ENCODE peak calls at places on chromosomes 11 and 22, in six cellular contexts. One of them, this sample, is unnamed.

GRCh38 chr11:45108070-45109064 is 38.1 kb upstream of the PRDM11 start:
- DNase-seq in activated T-cell treated with anti-CD3 and anti-CD28 coated beads, Interleukin-2, amount 50 U/mL, for 1 hour: no peak
- DNase-seq in type B pancreatic cell: no peak
- DNase-seq in kidney tubule cell: peak
- DNase-seq in activated CD8-positive, alpha-beta memory T cell treated with anti-CD3 and anti-CD28 coated beads, Interleukin-2, amount 10 ng/mL, durations not matched to agents 7 days and 5 days: no peak
- DNase-seq in stimulated activated CD8-positive, alpha-beta memory T cell treated with anti-CD3 and anti-CD28 coated beads, Interleukin-12 subunit alpha, Interleukin-12 subunit beta, amount 100 ng/mL, for 1 hour: no peak
- DNase-seq in this sample: no peak

GRCh38 chr11:63837719-63838118 is 1.2 kb upstream of the MARK2 start:
- DNase-seq in stimulated activated CD8-positive, alpha-beta memory T cell treated with anti-CD3 and anti-CD28 coated beads, Interleukin-12 subunit alpha, Interleukin-12 subunit beta, amount 100 ng/mL, for 1 hour: no peak
- DNase-seq in kidney tubule cell: no peak
- DNase-seq in activated T-cell treated with anti-CD3 and anti-CD28 coated beads, Interleukin-2, amount 50 U/mL, for 1 hour: peak
- DNase-seq in type B pancreatic cell: no peak
- DNase-seq in activated CD8-positive, alpha-beta memory T cell treated with anti-CD3 and anti-CD28 coated beads, Interleukin-2, amount 10 ng/mL, durations not matched to agents 7 days and 5 days: peak
- DNase-seq in this sample: no peak

GRCh38 chr11:108565653-108566052 is 27.9 kb downstream of the EXPH5 start:
- DNase-seq in activated T-cell treated with anti-CD3 and anti-CD28 coated beads, Interleukin-2, amount 50 U/mL, for 1 hour: no peak
- DNase-seq in activated CD8-positive, alpha-beta memory T cell treated with anti-CD3 and anti-CD28 coated beads, Interleukin-2, amount 10 ng/mL, durations not matched to agents 7 days and 5 days: no peak
- DNase-seq in type B pancreatic cell: no peak
- DNase-seq in stimulated activated CD8-positive, alpha-beta memory T cell treated with anti-CD3 and anti-CD28 coated beads, Interleukin-12 subunit alpha, Interleukin-12 subunit beta, amount 100 ng/mL, for 1 hour: no peak
- DNase-seq in kidney tubule cell: no peak
- DNase-seq in this sample: no peak

GRCh38 chr11:36265793-36266628 is 23.2 kb downstream of the COMMD9 start:
- DNase-seq in type B pancreatic cell: no peak
- DNase-seq in kidney tubule cell: peak
- DNase-seq in activated CD8-positive, alpha-beta memory T cell treated with anti-CD3 and anti-CD28 coated beads, Interleukin-2, amount 10 ng/mL, durations not matched to agents 7 days and 5 days: peak
- DNase-seq in activated T-cell treated with anti-CD3 and anti-CD28 coated beads, Interleukin-2, amount 50 U/mL, for 1 hour: peak
- DNase-seq in stimulated activated CD8-positive, alpha-beta memory T cell treated with anti-CD3 and anti-CD28 coated beads, Interleukin-12 subunit alpha, Interleukin-12 subunit beta, amount 100 ng/mL, for 1 hour: peak
- DNase-seq in this sample: peak

GRCh38 chr11:75298191-75298590 is 53.3 kb downstream of the ARRB1 start:
- DNase-seq in kidney tubule cell: peak
- DNase-seq in type B pancreatic cell: no peak
- DNase-seq in activated T-cell treated with anti-CD3 and anti-CD28 coated beads, Interleukin-2, amount 50 U/mL, for 1 hour: no peak
- DNase-seq in activated CD8-positive, alpha-beta memory T cell treated with anti-CD3 and anti-CD28 coated beads, Interleukin-2, amount 10 ng/mL, durations not matched to agents 7 days and 5 days: no peak
- DNase-seq in stimulated activated CD8-positive, alpha-beta memory T cell treated with anti-CD3 and anti-CD28 coated beads, Interleukin-12 subunit alpha, Interleukin-12 subunit beta, amount 100 ng/mL, for 1 hour: no peak
- DNase-seq in this sample: no peak

GRCh38 chr11:66069715-66070603 is at the start of gene PACS1:
- DNase-seq in type B pancreatic cell: no peak
- DNase-seq in activated CD8-positive, alpha-beta memory T cell treated with anti-CD3 and anti-CD28 coated beads, Interleukin-2, amount 10 ng/mL, durations not matched to agents 7 days and 5 days: peak
- DNase-seq in stimulated activated CD8-positive, alpha-beta memory T cell treated with anti-CD3 and anti-CD28 coated beads, Interleukin-12 subunit alpha, Interleukin-12 subunit beta, amount 100 ng/mL, for 1 hour: peak
- DNase-seq in kidney tubule cell: peak
- DNase-seq in activated T-cell treated with anti-CD3 and anti-CD28 coated beads, Interleukin-2, amount 50 U/mL, for 1 hour: peak
- DNase-seq in this sample: peak

GRCh38 chr11:619625-620050 is 3.9 kb upstream of the IRF7 start:
- DNase-seq in activated CD8-positive, alpha-beta memory T cell treated with anti-CD3 and anti-CD28 coated beads, Interleukin-2, amount 10 ng/mL, durations not matched to agents 7 days and 5 days: no peak
- DNase-seq in stimulated activated CD8-positive, alpha-beta memory T cell treated with anti-CD3 and anti-CD28 coated beads, Interleukin-12 subunit alpha, Interleukin-12 subunit beta, amount 100 ng/mL, for 1 hour: no peak
- DNase-seq in kidney tubule cell: no peak
- DNase-seq in activated T-cell treated with anti-CD3 and anti-CD28 coated beads, Interleukin-2, amount 50 U/mL, for 1 hour: no peak
- DNase-seq in type B pancreatic cell: no peak
- DNase-seq in this sample: no peak

GRCh38 chr11:65121447-65121864 is 478 bp downstream of the FAU start:
- DNase-seq in kidney tubule cell: peak
- DNase-seq in activated CD8-positive, alpha-beta memory T cell treated with anti-CD3 and anti-CD28 coated beads, Interleukin-2, amount 10 ng/mL, durations not matched to agents 7 days and 5 days: peak
- DNase-seq in type B pancreatic cell: no peak
- DNase-seq in activated T-cell treated with anti-CD3 and anti-CD28 coated beads, Interleukin-2, amount 50 U/mL, for 1 hour: no peak
- DNase-seq in stimulated activated CD8-positive, alpha-beta memory T cell treated with anti-CD3 and anti-CD28 coated beads, Interleukin-12 subunit alpha, Interleukin-12 subunit beta, amount 100 ng/mL, for 1 hour: no peak
- DNase-seq in this sample: no peak

GRCh38 chr22:38936562-38936961 is 20.8 kb upstream of the APOBEC3A start:
- DNase-seq in activated T-cell treated with anti-CD3 and anti-CD28 coated beads, Interleukin-2, amount 50 U/mL, for 1 hour: no peak
- DNase-seq in activated CD8-positive, alpha-beta memory T cell treated with anti-CD3 and anti-CD28 coated beads, Interleukin-2, amount 10 ng/mL, durations not matched to agents 7 days and 5 days: no peak
- DNase-seq in stimulated activated CD8-positive, alpha-beta memory T cell treated with anti-CD3 and anti-CD28 coated beads, Interleukin-12 subunit alpha, Interleukin-12 subunit beta, amount 100 ng/mL, for 1 hour: no peak
- DNase-seq in kidney tubule cell: no peak
- DNase-seq in type B pancreatic cell: no peak
- DNase-seq in this sample: no peak

GRCh38 chr22:29369460-29369859 is 18.9 kb downstream of the AP1B1 start:
- DNase-seq in activated CD8-positive, alpha-beta memory T cell treated with anti-CD3 and anti-CD28 coated beads, Interleukin-2, amount 10 ng/mL, durations not matched to agents 7 days and 5 days: no peak
- DNase-seq in stimulated activated CD8-positive, alpha-beta memory T cell treated with anti-CD3 and anti-CD28 coated beads, Interleukin-12 subunit alpha, Interleukin-12 subunit beta, amount 100 ng/mL, for 1 hour: no peak
- DNase-seq in type B pancreatic cell: no peak
- DNase-seq in activated T-cell treated with anti-CD3 and anti-CD28 coated beads, Interleukin-2, amount 50 U/mL, for 1 hour: no peak
- DNase-seq in kidney tubule cell: no peak
- DNase-seq in this sample: peak

GRCh38 chr11:35317253-35317652 is 102.1 kb downstream of the SLC1A2 start:
- DNase-seq in activated CD8-positive, alpha-beta memory T cell treated with anti-CD3 and anti-CD28 coated beads, Interleukin-2, amount 10 ng/mL, durations not matched to agents 7 days and 5 days: no peak
- DNase-seq in type B pancreatic cell: no peak
- DNase-seq in activated T-cell treated with anti-CD3 and anti-CD28 coated beads, Interleukin-2, amount 50 U/mL, for 1 hour: no peak
- DNase-seq in kidney tubule cell: no peak
- DNase-seq in stimulated activated CD8-positive, alpha-beta memory T cell treated with anti-CD3 and anti-CD28 coated beads, Interleukin-12 subunit alpha, Interleukin-12 subunit beta, amount 100 ng/mL, for 1 hour: no peak
- DNase-seq in this sample: no peak

GRCh38 chr22:45226681-45227186 is 14.0 kb downstream of the KIAA0930 start:
- DNase-seq in stimulated activated CD8-positive, alpha-beta memory T cell treated with anti-CD3 and anti-CD28 coated beads, Interleukin-12 subunit alpha, Interleukin-12 subunit beta, amount 100 ng/mL, for 1 hour: no peak
- DNase-seq in type B pancreatic cell: no peak
- DNase-seq in activated CD8-positive, alpha-beta memory T cell treated with anti-CD3 and anti-CD28 coated beads, Interleukin-2, amount 10 ng/mL, durations not matched to agents 7 days and 5 days: no peak
- DNase-seq in kidney tubule cell: peak
- DNase-seq in activated T-cell treated with anti-CD3 and anti-CD28 coated beads, Interleukin-2, amount 50 U/mL, for 1 hour: no peak
- DNase-seq in this sample: peak

GRCh38 chr11:6862961-6863360 is at the start of gene OR10A2:
- DNase-seq in kidney tubule cell: peak
- DNase-seq in stimulated activated CD8-positive, alpha-beta memory T cell treated with anti-CD3 and anti-CD28 coated beads, Interleukin-12 subunit alpha, Interleukin-12 subunit beta, amount 100 ng/mL, for 1 hour: no peak
- DNase-seq in activated CD8-positive, alpha-beta memory T cell treated with anti-CD3 and anti-CD28 coated beads, Interleukin-2, amount 10 ng/mL, durations not matched to agents 7 days and 5 days: no peak
- DNase-seq in type B pancreatic cell: no peak
- DNase-seq in activated T-cell treated with anti-CD3 and anti-CD28 coated beads, Interleukin-2, amount 50 U/mL, for 1 hour: no peak
- DNase-seq in this sample: no peak

GRCh38 chr22:49419661-49420060 is 408.0 kb downstream of the BRD1 start:
- DNase-seq in type B pancreatic cell: peak
- DNase-seq in kidney tubule cell: no peak
- DNase-seq in stimulated activated CD8-positive, alpha-beta memory T cell treated with anti-CD3 and anti-CD28 coated beads, Interleukin-12 subunit alpha, Interleukin-12 subunit beta, amount 100 ng/mL, for 1 hour: no peak
- DNase-seq in activated CD8-positive, alpha-beta memory T cell treated with anti-CD3 and anti-CD28 coated beads, Interleukin-2, amount 10 ng/mL, durations not matched to agents 7 days and 5 days: no peak
- DNase-seq in activated T-cell treated with anti-CD3 and anti-CD28 coated beads, Interleukin-2, amount 50 U/mL, for 1 hour: no peak
- DNase-seq in this sample: no peak

GRCh38 chr11:120522736-120523135 is 11.2 kb downstream of the GRIK4 start:
- DNase-seq in activated T-cell treated with anti-CD3 and anti-CD28 coated beads, Interleukin-2, amount 50 U/mL, for 1 hour: no peak
- DNase-seq in stimulated activated CD8-positive, alpha-beta memory T cell treated with anti-CD3 and anti-CD28 coated beads, Interleukin-12 subunit alpha, Interleukin-12 subunit beta, amount 100 ng/mL, for 1 hour: no peak
- DNase-seq in activated CD8-positive, alpha-beta memory T cell treated with anti-CD3 and anti-CD28 coated beads, Interleukin-2, amount 10 ng/mL, durations not matched to agents 7 days and 5 days: no peak
- DNase-seq in kidney tubule cell: no peak
- DNase-seq in type B pancreatic cell: no peak
- DNase-seq in this sample: no peak

GRCh38 chr11:121932646-121933185 is 183.3 kb downstream of the BLID start:
- DNase-seq in kidney tubule cell: no peak
- DNase-seq in activated T-cell treated with anti-CD3 and anti-CD28 coated beads, Interleukin-2, amount 50 U/mL, for 1 hour: no peak
- DNase-seq in activated CD8-positive, alpha-beta memory T cell treated with anti-CD3 and anti-CD28 coated beads, Interleukin-2, amount 10 ng/mL, durations not matched to agents 7 days and 5 days: no peak
- DNase-seq in stimulated activated CD8-positive, alpha-beta memory T cell treated with anti-CD3 and anti-CD28 coated beads, Interleukin-12 subunit alpha, Interleukin-12 subunit beta, amount 100 ng/mL, for 1 hour: no peak
- DNase-seq in type B pancreatic cell: no peak
- DNase-seq in this sample: no peak

GRCh38 chr11:16605440-16605970 is 132.9 kb upstream of the C11orf58 start:
- DNase-seq in activated T-cell treated with anti-CD3 and anti-CD28 coated beads, Interleukin-2, amount 50 U/mL, for 1 hour: no peak
- DNase-seq in activated CD8-positive, alpha-beta memory T cell treated with anti-CD3 and anti-CD28 coated beads, Interleukin-2, amount 10 ng/mL, durations not matched to agents 7 days and 5 days: no peak
- DNase-seq in stimulated activated CD8-positive, alpha-beta memory T cell treated with anti-CD3 and anti-CD28 coated beads, Interleukin-12 subunit alpha, Interleukin-12 subunit beta, amount 100 ng/mL, for 1 hour: no peak
- DNase-seq in kidney tubule cell: no peak
- DNase-seq in type B pancreatic cell: no peak
- DNase-seq in this sample: peak

GRCh38 chr11:35087648-35088047 is 51.3 kb upstream of the CD44 start:
- DNase-seq in kidney tubule cell: no peak
- DNase-seq in stimulated activated CD8-positive, alpha-beta memory T cell treated with anti-CD3 and anti-CD28 coated beads, Interleukin-12 subunit alpha, Interleukin-12 subunit beta, amount 100 ng/mL, for 1 hour: no peak
- DNase-seq in type B pancreatic cell: no peak
- DNase-seq in activated T-cell treated with anti-CD3 and anti-CD28 coated beads, Interleukin-2, amount 50 U/mL, for 1 hour: no peak
- DNase-seq in activated CD8-positive, alpha-beta memory T cell treated with anti-CD3 and anti-CD28 coated beads, Interleukin-2, amount 10 ng/mL, durations not matched to agents 7 days and 5 days: no peak
- DNase-seq in this sample: no peak

GRCh38 chr22:29700206-29700948 is 19.4 kb upstream of the CABP7 start:
- DNase-seq in activated CD8-positive, alpha-beta memory T cell treated with anti-CD3 and anti-CD28 coated beads, Interleukin-2, amount 10 ng/mL, durations not matched to agents 7 days and 5 days: no peak
- DNase-seq in stimulated activated CD8-positive, alpha-beta memory T cell treated with anti-CD3 and anti-CD28 coated beads, Interleukin-12 subunit alpha, Interleukin-12 subunit beta, amount 100 ng/mL, for 1 hour: no peak
- DNase-seq in activated T-cell treated with anti-CD3 and anti-CD28 coated beads, Interleukin-2, amount 50 U/mL, for 1 hour: no peak
- DNase-seq in kidney tubule cell: no peak
- DNase-seq in type B pancreatic cell: no peak
- DNase-seq in this sample: no peak